ENCODE peak calls at places on chromosome 6, in nine cellular contexts. T is brain microvascular endothelial cell, S is nephron progenitor cell, D is adrenal gland, N is psoas muscle, M is progenitor cell of endocrine pancreas, X is AG10803, Y is H1, L is heart right ventricle. F is an unnamed sample.

GRCh38 chr6:76861403-76861802 is 601.9 kb downstream of the HTR1B start:
- DNase-seq in T (no peak), S (peak; percentile 23), D (no peak), N (no peak), M (no peak), X (no peak), Y (no peak), L (no peak), F (no peak)

GRCh38 chr6:78810146-78810545 is 57.2 kb upstream of the IRAK1BP1 start:
- DNase-seq in T (peak; percentile 52), S (peak; percentile 19), D (peak; percentile 15), N (no peak), M (no peak), X (peak; percentile 62), Y (no peak), L (no peak), F (peak; percentile 46)

GRCh38 chr6:39843305-39844020 is 51.3 kb downstream of the DAAM2 start:
- DNase-seq in T (peak; percentile 46), S (no peak), D (no peak), N (no peak), M (no peak), X (no peak), Y (no peak), L (no peak), F (no peak)

GRCh38 chr6:105326838-105327745 is 75.8 kb downstream of the PREP start:
- DNase-seq in T (peak; percentile 64), S (no peak), D (peak; percentile 25), N (peak; percentile 54), M (no peak), X (peak; percentile 52), Y (no peak), L (peak; percentile 32), F (peak; percentile 79)

GRCh38 chr6:1872649-1873131 is 263.0 kb downstream of the FOXC1 start:
- DNase-seq in T (peak; percentile 29), S (peak; percentile 68), D (peak; percentile 18), N (no peak), M (no peak), X (peak; percentile 80), Y (no peak), L (no peak), F (peak; percentile 41)

GRCh38 chr6:43834528-43835145 is 64.6 kb downstream of the VEGFA start:
- DNase-seq in T (no peak), S (no peak), D (no peak), N (no peak), M (no peak), X (no peak), Y (no peak), L (no peak), F (no peak)

GRCh38 chr6:100775667-100776066 is 105.5 kb downstream of the ASCC3 start:
- DNase-seq in T (no peak), S (no peak), D (no peak), N (no peak), M (no peak), X (peak; percentile 2), Y (no peak), L (no peak), F (no peak)

GRCh38 chr6:74065713-74066112 is 369.7 kb downstream of the CD109 start:
- DNase-seq in T (no peak), S (no peak), D (no peak), N (no peak), M (no peak), X (no peak), Y (no peak), L (peak; percentile 16), F (no peak)

GRCh38 chr6:161273356-161273751 is 507 bp downstream of the AGPAT4 start:
- DNase-seq in T (peak; percentile 62), S (no peak), D (no peak), N (no peak), M (no peak), X (peak; percentile 52), Y (no peak), L (peak; percentile 22), F (peak; percentile 44)

GRCh38 chr6:114638346-114638745 is 295.5 kb upstream of the HS3ST5 start:
- DNase-seq in T (no peak), S (peak; percentile 6), D (no peak), N (no peak), M (no peak), X (no peak), Y (peak; percentile 34), L (no peak), F (no peak)

GRCh38 chr6:72954736-72955135 is 270.6 kb downstream of the KHDC1L start:
- DNase-seq in T (no peak), S (no peak), D (no peak), N (no peak), M (no peak), X (peak; percentile 69), Y (no peak), L (no peak), F (no peak)

GRCh38 chr6:35665573-35665972 is 23.1 kb downstream of the FKBP5 start:
- DNase-seq in T (no peak), S (no peak), D (no peak), N (no peak), M (no peak), X (no peak), Y (no peak), L (no peak), F (no peak)

GRCh38 chr6:53581161-53581560 is 36.3 kb upstream of the GCLC start:
- DNase-seq in T (peak; percentile 3), S (peak; percentile 39), D (no peak), N (no peak), M (no peak), X (peak; percentile 64), Y (no peak), L (no peak), F (peak; percentile 4)

DNA sequence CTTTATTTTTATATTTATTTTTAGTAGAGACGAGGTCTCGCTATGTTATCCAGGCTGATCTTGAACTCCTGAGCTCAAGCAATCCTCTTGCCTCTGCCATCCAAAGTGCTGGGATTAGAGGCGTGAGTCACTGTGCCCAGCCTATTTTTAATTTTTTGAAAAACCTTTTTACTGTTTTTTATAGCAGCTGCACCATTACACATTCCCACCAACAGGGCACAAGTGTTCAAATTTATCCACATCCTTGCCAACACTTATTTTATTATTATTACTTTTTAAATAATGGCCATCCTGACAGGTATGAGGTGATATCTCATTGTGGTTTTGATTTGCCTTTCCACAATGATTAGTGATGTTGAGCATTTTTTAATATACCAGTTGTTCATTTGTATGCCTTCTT is 42.5 kb downstream of the PACSIN1 start:
- DNase-seq in T (no peak), S (no peak), D (no peak), N (no peak), M (no peak), X (no peak), Y (no peak), L (no peak), F (peak; percentile 29)
- TF ChIP-seq CTCF in T (peak; percentile 36), S (no peak), D (no peak), N (no peak), M (peak; percentile 20), X (no peak), Y (no peak), L (no peak), F (peak; percentile 66)

GRCh38 chr6:157281570-157281969 is 41.7 kb downstream of the TMEM242 start:
- DNase-seq in T (peak; percentile 7), S (no peak), D (peak; percentile 51), N (no peak), M (no peak), X (peak; percentile 13), Y (no peak), L (peak; percentile 32), F (no peak)
- TF ChIP-seq CTCF in T (no peak), S (no peak), D (peak; percentile 17), N (no peak), M (peak; percentile 34), X (peak; percentile 39), Y (peak; percentile 49), L (peak; percentile 12), F (peak; percentile 41)

GRCh38 chr6:11413112-11413687 is 124.3 kb upstream of the TMEM170B start:
- DNase-seq in T (no peak), S (no peak), D (no peak), N (no peak), M (no peak), X (no peak), Y (no peak), L (no peak), F (no peak)
- TF ChIP-seq CTCF in T (peak; percentile 27), S (no peak), D (no peak), N (no peak), M (no peak), X (no peak), Y (no peak), L (no peak), F (peak; percentile 53)

GRCh38 chr6:46233131-46233530 is 62.4 kb upstream of the ENPP5 start:
- DNase-seq in T (no peak), S (no peak), D (no peak), N (no peak), M (no peak), X (no peak), Y (no peak), L (no peak), F (no peak)
- TF ChIP-seq CTCF in T (no peak), S (no peak), D (no peak), N (no peak), M (no peak), X (no peak), Y (no peak), L (no peak), F (no peak)

DNA sequence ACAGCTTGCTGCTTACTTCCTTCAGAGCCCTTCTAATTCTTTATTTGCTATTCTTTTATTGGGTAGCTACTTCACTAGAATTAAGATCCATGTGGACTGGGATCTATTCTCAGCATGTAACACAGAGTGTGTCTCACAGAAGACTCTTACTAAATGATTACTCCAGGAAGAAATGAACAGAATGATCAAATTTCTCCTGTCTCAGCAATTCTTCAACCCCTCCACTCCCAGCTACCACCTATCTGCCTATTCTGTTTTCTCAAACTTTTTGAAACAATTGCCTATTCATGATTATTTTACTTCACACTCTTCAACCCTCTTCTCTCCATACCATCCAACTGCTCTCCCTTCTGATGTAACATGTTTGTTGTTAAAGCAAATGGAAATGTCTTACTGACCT is 132.6 kb downstream of the BTBD9 start:
- DNase-seq in T (no peak), S (no peak), D (no peak), N (no peak), M (no peak), X (no peak), Y (no peak), L (no peak), F (no peak)
- TF ChIP-seq CTCF in T (no peak), S (no peak), D (no peak), N (no peak), M (no peak), X (no peak), Y (no peak), L (no peak), F (no peak)

DNA sequence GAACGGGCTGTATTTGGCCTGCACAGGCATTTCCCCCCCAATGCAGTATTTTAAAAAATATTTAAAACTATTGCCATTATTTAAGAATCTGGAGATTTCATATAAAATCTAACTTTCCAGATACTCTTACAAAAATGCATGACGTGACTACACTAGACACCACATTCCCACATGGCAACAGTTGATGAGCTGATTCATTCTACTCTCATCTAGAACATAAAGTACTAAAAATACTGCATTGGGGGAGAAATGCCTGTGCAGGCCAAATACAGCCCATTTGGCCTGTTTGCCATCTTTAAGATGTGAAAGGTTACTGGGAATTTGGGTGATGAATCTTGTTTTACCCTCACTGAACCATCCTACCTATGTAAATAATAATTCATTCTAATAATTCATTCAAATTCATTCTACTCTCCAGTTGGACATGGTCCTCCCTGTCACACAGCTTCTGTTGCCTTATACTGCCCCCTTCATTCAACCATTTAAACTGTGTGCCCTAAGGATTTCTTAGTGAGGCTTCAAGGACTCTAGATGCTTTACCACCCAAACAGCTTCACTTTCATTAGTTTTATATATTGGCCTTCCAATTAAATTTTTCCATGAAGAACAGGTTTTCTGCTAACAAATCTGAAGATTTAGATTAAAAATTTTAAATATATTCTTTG is 6.9 kb upstream of the ZSCAN16 start:
- DNase-seq in T (no peak), S (no peak), D (no peak), N (no peak), M (no peak), X (peak; percentile 22), Y (no peak), L (no peak), F (no peak)
- TF ChIP-seq CTCF in T (no peak), S (no peak), D (no peak), N (no peak), M (no peak), X (no peak), Y (no peak), L (no peak), F (peak; percentile 26)